ENCODE peak calls at places on chromosomes 6 and 20, in six cellular contexts. N is choroid plexus epithelial cell, R is sciatic nerve, A is mesenteric fat pad, K is HCEC 1CT, V is GM12878. M is an unnamed sample.

GRCh38 chr6:87514831-87515230 is 42.1 kb downstream of the SLC35A1 start:
- DNase-seq in A (no peak), R (no peak), V (no peak), N (no peak), K (no peak), M (no peak)

GRCh38 chr6:108592371-108593337 is 31.9 kb downstream of the FOXO3 start:
- DNase-seq in A (no peak), V (peak; percentile 76), R (no peak), N (peak; percentile 71), K (peak; percentile 91), M (peak; percentile 74)

GRCh38 chr20:3811421-3812258 is 8.7 kb upstream of the AP5S1 start:
- DNase-seq in V (no peak), A (peak; percentile 99), N (peak; percentile 99), K (peak; percentile 97), R (peak; percentile 100), M (peak; percentile 99)

GRCh38 chr6:126880926-126881325 is 237.5 kb upstream of the RSPO3 start:
- DNase-seq in R (no peak), V (no peak), A (no peak), N (no peak), K (no peak), M (no peak)

GRCh38 chr6:44176935-44177509 is 18.4 kb downstream of the CAPN11 start:
- DNase-seq in R (no peak), K (no peak), V (peak; percentile 41), N (no peak), A (no peak), M (no peak)

GRCh38 chr6:31070711-31071197 is 41.6 kb downstream of the C6orf15 start:
- DNase-seq in R (no peak), N (peak; percentile 94), A (no peak), V (no peak), K (peak; percentile 83), M (peak; percentile 84)

GRCh38 chr6:31441368-31442267 is 38.2 kb downstream of the MICA start:
- DNase-seq in K (peak; percentile 65), V (no peak), N (peak; percentile 63), A (peak; percentile 95), R (peak; percentile 93), M (peak; percentile 93)

GRCh38 chr20:4870906-4871305 is 130.4 kb downstream of the SLC23A2 start:
- DNase-seq in R (no peak), N (no peak), K (no peak), A (no peak), V (no peak), M (no peak)

GRCh38 chr20:2535711-2536561 is 437 bp upstream of the TMC2 start:
- DNase-seq in R (no peak), V (no peak), K (no peak), A (no peak), N (no peak), M (no peak)

GRCh38 chr6:112665815-112666214 is 318.7 kb downstream of the RFPL4B start:
- DNase-seq in R (no peak), V (no peak), K (peak; percentile 38), A (no peak), N (peak; percentile 57), M (no peak)

GRCh38 chr6:19896580-19897010 is 59.4 kb downstream of the ID4 start:
- DNase-seq in R (peak; percentile 73), N (no peak), K (no peak), A (no peak), V (no peak), M (no peak)

GRCh38 chr6:109308018-109308492 is 74.2 kb downstream of the CD164 start:
- DNase-seq in A (no peak), K (peak; percentile 78), R (no peak), N (peak; percentile 48), V (no peak), M (peak; percentile 42)

GRCh38 chr20:25058051-25058796 is at the start of gene ACSS1:
- DNase-seq in V (peak; percentile 62), N (peak; percentile 48), R (peak; percentile 80), A (no peak), K (no peak), M (peak; percentile 70)

GRCh38 chr20:44784688-44785087 is 25.7 kb downstream of the RIMS4 start:
- DNase-seq in K (no peak), R (no peak), N (no peak), V (no peak), A (no peak), M (no peak)

GRCh38 chr6:166105341-166106075 is 62.1 kb downstream of the TBXT start:
- DNase-seq in V (no peak), A (no peak), R (no peak), N (no peak), K (no peak), M (no peak)

GRCh38 chr6:28809947-28810654 is 113.7 kb downstream of the TRIM27 start:
- DNase-seq in R (no peak), V (no peak), N (peak; percentile 15), A (no peak), K (peak; percentile 11), M (no peak)

GRCh38 chr20:7094438-7094997 is 327.0 kb downstream of the BMP2 start:
- DNase-seq in V (no peak), K (peak; percentile 0), R (no peak), A (no peak), N (peak; percentile 72), M (no peak)

GRCh38 chr6:111939902-111940301 is 66.7 kb upstream of the FYN start:
- DNase-seq in A (no peak), R (no peak), N (no peak), V (no peak), K (no peak), M (no peak)

GRCh38 chr6:2155206-2155605 is 90.2 kb downstream of the GMDS start:
- DNase-seq in K (no peak), N (no peak), V (no peak), R (no peak), A (no peak), M (no peak)

GRCh38 chr20:50995506-50995905 is 27.4 kb downstream of the KCNG1 start:
- DNase-seq in R (no peak), A (no peak), V (no peak), N (peak; percentile 76), K (peak; percentile 49), M (peak; percentile 46)

GRCh38 chr20:41133709-41134361 is 3.5 kb upstream of the PLCG1 start:
- DNase-seq in K (no peak), R (no peak), N (no peak), A (peak; percentile 53), V (peak; percentile 94), M (no peak)

GRCh38 chr6:79384845-79385244 is 150.4 kb upstream of the HMGN3 start:
- DNase-seq in A (no peak), K (peak; percentile 10), R (no peak), V (no peak), N (peak; percentile 57), M (no peak)

GRCh38 chr20:20237093-20237959 is 130.6 kb upstream of the INSM1 start:
- DNase-seq in K (peak; percentile 20), R (no peak), A (no peak), N (peak; percentile 54), V (no peak), M (peak; percentile 58)

GRCh38 chr6:112416885-112417284 is 69.8 kb downstream of the RFPL4B start:
- DNase-seq in A (no peak), V (no peak), N (peak; percentile 4), R (no peak), K (no peak), M (peak; percentile 47)

GRCh38 chr6:120211955-120212792 is 862.6 kb upstream of the MAN1A1 start:
- DNase-seq in R (no peak), V (no peak), A (no peak), K (peak; percentile 9), N (peak; percentile 2), M (no peak)

GRCh38 chr6:31663961-31664789 is 622 bp downstream of the GPANK1 start:
- DNase-seq in N (peak; percentile 78), K (peak; percentile 86), R (no peak), V (no peak), A (no peak), M (peak; percentile 69)

GRCh38 chr6:163620670-163621330 is 206.3 kb downstream of the QKI start:
- DNase-seq in K (peak; percentile 22), V (no peak), A (no peak), N (no peak), R (no peak), M (no peak)

GRCh38 chr6:35611235-35611634 is 77.5 kb downstream of the FKBP5 start:
- DNase-seq in V (no peak), R (no peak), K (no peak), N (peak; percentile 87), A (no peak), M (peak; percentile 32)

GRCh38 chr6:10763006-10763405 is 15.4 kb downstream of the TMEM14B start:
- DNase-seq in N (peak; percentile 57), V (no peak), A (no peak), K (peak; percentile 78), R (no peak), M (peak; percentile 7)

GRCh38 chr20:3729811-3730550 is 2.5 kb upstream of the HSPA12B start:
- DNase-seq in V (no peak), K (no peak), R (no peak), A (no peak), N (no peak), M (no peak)

GRCh38 chr6:142853244-142854180 is 91.5 kb downstream of the HIVEP2 start:
- DNase-seq in A (no peak), V (no peak), R (no peak), N (no peak), K (no peak), M (no peak)

GRCh38 chr20:62741191-62741676 is 32.6 kb downstream of the NTSR1 start:
- DNase-seq in A (no peak), R (no peak), K (no peak), V (no peak), N (peak; percentile 15), M (peak; percentile 16)

GRCh38 chr6:153167026-153167891 is 36.2 kb upstream of the RGS17 start:
- DNase-seq in K (peak; percentile 95), N (peak; percentile 89), A (no peak), V (no peak), R (no peak), M (peak; percentile 78)

GRCh38 chr6:42045538-42046460 is 4.5 kb upstream of the TAF8 start:
- DNase-seq in K (peak; percentile 74), A (peak; percentile 94), N (peak; percentile 96), R (peak; percentile 87), V (peak; percentile 62), M (peak; percentile 94)

M was measured in adipocyte.